ENCODE peak calls at places on chromosomes 12 and 14, in five cellular contexts. L is activated T-cell treated with anti-CD3 and anti-CD28 coated beads, Interleukin-2, amount 50 U/mL, for 72 hours; Y is KBM-7; S is foreskin melanocyte; G is HT-29. I is an unnamed sample.

GRCh38 chr12:28343687-28344086 is 153.4 kb downstream of the CCDC91 start:
- DNase-seq in Y (no peak), S (no peak), L (no peak), G (no peak), I (no peak)

GRCh38 chr14:88952901-88953300 is 128.4 kb downstream of the TTC8 start:
- DNase-seq in Y (no peak), L (no peak), S (no peak), G (no peak), I (no peak)

GRCh38 chr12:53820503-53820902 is 68.7 kb upstream of the CISTR start:
- DNase-seq in Y (no peak), L (no peak), G (no peak), S (peak; percentile 62), I (no peak)

GRCh38 chr12:119200601-119201000 is 21.9 kb downstream of the HSPB8 start:
- DNase-seq in Y (no peak), G (no peak), L (no peak), S (no peak), I (no peak)

GRCh38 chr14:56949828-56950227 is 139.5 kb upstream of the OTX2 start:
- DNase-seq in Y (no peak), G (peak; percentile 51), L (no peak), S (no peak), I (no peak)

GRCh38 chr12:26077915-26078314 is 46.9 kb downstream of the BHLHE41 start:
- DNase-seq in Y (no peak), L (no peak), G (no peak), S (no peak), I (no peak)

GRCh38 chr12:104747956-104748355 is 210.1 kb downstream of the SLC41A2 start:
- DNase-seq in G (no peak), Y (no peak), L (no peak), S (no peak), I (no peak)

GRCh38 chr14:75995372-75996041 is 9.9 kb downstream of the IFT43 start:
- DNase-seq in S (no peak), L (no peak), G (no peak), Y (no peak), I (no peak)

GRCh38 chr12:119959435-119959834 is 29.6 kb upstream of the BICDL1 start:
- DNase-seq in S (no peak), L (no peak), G (no peak), Y (no peak), I (no peak)

GRCh38 chr14:98954347-98955000 is 317.5 kb downstream of the BCL11B start:
- DNase-seq in Y (no peak), S (no peak), L (no peak), G (no peak), I (no peak)

GRCh38 chr12:32477714-32478113 is 78.4 kb downstream of the FGD4 start:
- DNase-seq in Y (no peak), S (no peak), L (no peak), G (no peak), I (no peak)

GRCh38 chr14:65224799-65225198 is 122.5 kb upstream of the MAX start:
- DNase-seq in Y (no peak), L (no peak), S (no peak), G (no peak), I (no peak)

GRCh38 chr12:8948711-8949524 is 527 bp downstream of the M6PR start:
- DNase-seq in S (peak; percentile 46), G (peak; percentile 44), Y (peak; percentile 75), L (no peak), I (no peak)

GRCh38 chr12:116708826-116709756 is 28.8 kb downstream of the SPRING1 start:
- DNase-seq in G (peak; percentile 79), L (peak; percentile 41), S (peak; percentile 81), Y (peak; percentile 78), I (peak; percentile 53)

GRCh38 chr12:112904571-112904970 is 2.2 kb upstream of the OAS1 start:
- DNase-seq in S (peak; percentile 19), G (no peak), L (no peak), Y (no peak), I (no peak)

GRCh38 chr12:89497467-89497866 is 27.1 kb downstream of the GALNT4 start:
- DNase-seq in L (no peak), G (no peak), Y (no peak), S (no peak), I (no peak)

GRCh38 chr12:131985145-131985875 is 35.6 kb downstream of the EP400 start:
- DNase-seq in Y (no peak), L (no peak), S (no peak), G (no peak), I (no peak)

GRCh38 chr14:67395876-67396189 is 16.1 kb downstream of the PLEK2 start:
- DNase-seq in S (no peak), G (no peak), L (no peak), Y (no peak), I (no peak)

GRCh38 chr14:37399517-37399916 is 195.5 kb downstream of the FOXA1 start:
- DNase-seq in S (no peak), G (no peak), Y (no peak), L (no peak), I (no peak)

GRCh38 chr14:75141967-75142366 is 15.1 kb upstream of the NEK9 start:
- DNase-seq in S (no peak), G (peak; percentile 43), L (no peak), Y (peak; percentile 53), I (no peak)

GRCh38 chr14:22231022-22231421 is 358.0 kb downstream of the DAD1 start:
- DNase-seq in S (no peak), Y (peak; percentile 56), G (no peak), L (no peak), I (peak; percentile 13)

I was measured in GM13977.